ENCODE peak calls at places on chromosomes 4 and X, in six cellular contexts. One of them, this sample, is unnamed.

GRCh38 chr4:84648863-84649647 is 66.1 kb downstream of the CDS1 start:
- DNase-seq in HL-60: no peak
- DNase-seq in DND-41: no peak
- DNase-seq in esophagus squamous epithelium: no peak
- DNase-seq in SK-N-SH: no peak
- DNase-seq in CD8-positive, alpha-beta memory T cell: no peak
- DNase-seq in this sample: no peak

GRCh38 chrX:19630776-19631707 is 115.7 kb upstream of the MAP3K15 start:
- DNase-seq in DND-41: no peak
- DNase-seq in SK-N-SH: no peak
- DNase-seq in CD8-positive, alpha-beta memory T cell: no peak
- DNase-seq in esophagus squamous epithelium: no peak
- DNase-seq in HL-60: no peak
- DNase-seq in this sample: no peak

GRCh38 chrX:120301960-120302359 is 9.3 kb downstream of the TMEM255A start:
- DNase-seq in DND-41: no peak
- DNase-seq in HL-60: no peak
- DNase-seq in SK-N-SH: no peak
- DNase-seq in CD8-positive, alpha-beta memory T cell: no peak
- DNase-seq in esophagus squamous epithelium: no peak
- DNase-seq in this sample: no peak

GRCh38 chr4:145075742-145076472 is 22.1 kb downstream of the ANAPC10 start:
- DNase-seq in DND-41: peak; percentile 24
- DNase-seq in esophagus squamous epithelium: no peak
- DNase-seq in CD8-positive, alpha-beta memory T cell: no peak
- DNase-seq in SK-N-SH: no peak
- DNase-seq in HL-60: no peak
- DNase-seq in this sample: no peak

GRCh38 chrX:63250253-63250868 is 100.8 kb downstream of the SPIN4 start:
- DNase-seq in SK-N-SH: peak; percentile 42
- DNase-seq in CD8-positive, alpha-beta memory T cell: peak; percentile 40
- DNase-seq in esophagus squamous epithelium: no peak
- DNase-seq in HL-60: peak; percentile 68
- DNase-seq in DND-41: peak; percentile 62
- DNase-seq in this sample: no peak

GRCh38 chr4:107823870-107824366 is 814 bp upstream of the SGMS2 start:
- DNase-seq in CD8-positive, alpha-beta memory T cell: no peak
- DNase-seq in DND-41: no peak
- DNase-seq in HL-60: no peak
- DNase-seq in SK-N-SH: no peak
- DNase-seq in esophagus squamous epithelium: no peak
- DNase-seq in this sample: no peak

GRCh38 chrX:27309406-27309805 is 153.7 kb downstream of the PPP4R3C start:
- DNase-seq in HL-60: no peak
- DNase-seq in CD8-positive, alpha-beta memory T cell: no peak
- DNase-seq in DND-41: no peak
- DNase-seq in esophagus squamous epithelium: no peak
- DNase-seq in SK-N-SH: no peak
- DNase-seq in this sample: no peak

GRCh38 chr4:106494066-106494465 is 125.5 kb upstream of the GIMD1 start:
- DNase-seq in CD8-positive, alpha-beta memory T cell: no peak
- DNase-seq in SK-N-SH: no peak
- DNase-seq in DND-41: no peak
- DNase-seq in esophagus squamous epithelium: no peak
- DNase-seq in HL-60: no peak
- DNase-seq in this sample: no peak

GRCh38 chr4:88027611-88028608 is 20.5 kb downstream of the PKD2 start:
- DNase-seq in SK-N-SH: no peak
- DNase-seq in HL-60: peak; percentile 43
- DNase-seq in esophagus squamous epithelium: no peak
- DNase-seq in CD8-positive, alpha-beta memory T cell: no peak
- DNase-seq in DND-41: no peak
- DNase-seq in this sample: no peak

GRCh38 chrX:39301041-39301440 is 499.8 kb downstream of the MID1IP1 start:
- DNase-seq in CD8-positive, alpha-beta memory T cell: no peak
- DNase-seq in esophagus squamous epithelium: no peak
- DNase-seq in HL-60: no peak
- DNase-seq in SK-N-SH: no peak
- DNase-seq in DND-41: no peak
- DNase-seq in this sample: no peak

GRCh38 chr4:82376109-82376508 is 2.3 kb upstream of the HNRNPD start:
- DNase-seq in CD8-positive, alpha-beta memory T cell: no peak
- DNase-seq in SK-N-SH: no peak
- DNase-seq in DND-41: no peak
- DNase-seq in esophagus squamous epithelium: no peak
- DNase-seq in HL-60: no peak
- DNase-seq in this sample: no peak

GRCh38 chrX:5869786-5870185 is 358.9 kb downstream of the NLGN4X start:
- DNase-seq in CD8-positive, alpha-beta memory T cell: no peak
- DNase-seq in DND-41: no peak
- DNase-seq in HL-60: no peak
- DNase-seq in esophagus squamous epithelium: no peak
- DNase-seq in SK-N-SH: no peak
- DNase-seq in this sample: no peak

GRCh38 chr4:6269651-6270511 is at the start of gene WFS1:
- DNase-seq in DND-41: no peak
- DNase-seq in HL-60: no peak
- DNase-seq in CD8-positive, alpha-beta memory T cell: peak; percentile 95
- DNase-seq in SK-N-SH: peak; percentile 100
- DNase-seq in esophagus squamous epithelium: peak; percentile 89
- DNase-seq in this sample: peak; percentile 94

GRCh38 chrX:126165721-126166401 is at the start of gene DCAF12L2:
- DNase-seq in esophagus squamous epithelium: no peak
- DNase-seq in SK-N-SH: peak; percentile 50
- DNase-seq in DND-41: no peak
- DNase-seq in HL-60: no peak
- DNase-seq in CD8-positive, alpha-beta memory T cell: no peak
- DNase-seq in this sample: no peak

GRCh38 chr4:159069922-159070321 is 33.0 kb upstream of the RAPGEF2 start:
- DNase-seq in SK-N-SH: no peak
- DNase-seq in DND-41: no peak
- DNase-seq in esophagus squamous epithelium: no peak
- DNase-seq in CD8-positive, alpha-beta memory T cell: no peak
- DNase-seq in HL-60: no peak
- DNase-seq in this sample: no peak

GRCh38 chr4:155403886-155404285 is 27.1 kb upstream of the MAP9 start:
- DNase-seq in DND-41: no peak
- DNase-seq in SK-N-SH: peak; percentile 53
- DNase-seq in esophagus squamous epithelium: no peak
- DNase-seq in HL-60: no peak
- DNase-seq in CD8-positive, alpha-beta memory T cell: no peak
- DNase-seq in this sample: no peak

GRCh38 chr4:797066-797465 is 28.9 kb downstream of the CPLX1 start:
- DNase-seq in esophagus squamous epithelium: no peak
- DNase-seq in CD8-positive, alpha-beta memory T cell: no peak
- DNase-seq in SK-N-SH: no peak
- DNase-seq in HL-60: no peak
- DNase-seq in DND-41: no peak
- DNase-seq in this sample: no peak

GRCh38 chr4:151014521-151015457 is at the start of gene LRBA:
- DNase-seq in SK-N-SH: peak; percentile 75
- DNase-seq in DND-41: peak; percentile 82
- DNase-seq in HL-60: peak; percentile 85
- DNase-seq in esophagus squamous epithelium: peak; percentile 40
- DNase-seq in CD8-positive, alpha-beta memory T cell: peak; percentile 86
- DNase-seq in this sample: peak; percentile 80

GRCh38 chrX:153526801-153527599 is 9.6 kb downstream of the ATP2B3 start:
- DNase-seq in DND-41: no peak
- DNase-seq in SK-N-SH: peak; percentile 71
- DNase-seq in HL-60: no peak
- DNase-seq in esophagus squamous epithelium: no peak
- DNase-seq in CD8-positive, alpha-beta memory T cell: no peak
- DNase-seq in this sample: no peak

GRCh38 chrX:39814391-39814790 is 283.4 kb downstream of the BCOR start:
- DNase-seq in SK-N-SH: no peak
- DNase-seq in DND-41: peak; percentile 53
- DNase-seq in CD8-positive, alpha-beta memory T cell: peak; percentile 10
- DNase-seq in HL-60: peak; percentile 9
- DNase-seq in esophagus squamous epithelium: no peak
- DNase-seq in this sample: no peak

GRCh38 chrX:117636826-117637225 is 479.8 kb downstream of the KLHL13 start:
- DNase-seq in DND-41: no peak
- DNase-seq in CD8-positive, alpha-beta memory T cell: no peak
- DNase-seq in HL-60: no peak
- DNase-seq in esophagus squamous epithelium: no peak
- DNase-seq in SK-N-SH: no peak
- DNase-seq in this sample: no peak

GRCh38 chr4:173371292-173372192 is 788 bp downstream of the SAP30 start:
- DNase-seq in esophagus squamous epithelium: no peak
- DNase-seq in HL-60: peak; percentile 73
- DNase-seq in CD8-positive, alpha-beta memory T cell: peak; percentile 46
- DNase-seq in SK-N-SH: peak; percentile 56
- DNase-seq in DND-41: peak; percentile 67
- DNase-seq in this sample: peak; percentile 51

GRCh38 chr4:171281359-171281758 is 531.8 kb upstream of the GALNTL6 start:
- DNase-seq in HL-60: no peak
- DNase-seq in SK-N-SH: no peak
- DNase-seq in esophagus squamous epithelium: no peak
- DNase-seq in CD8-positive, alpha-beta memory T cell: no peak
- DNase-seq in DND-41: no peak
- DNase-seq in this sample: no peak

GRCh38 chrX:150360331-150360730 is 2.8 kb upstream of the MAMLD1 start:
- DNase-seq in SK-N-SH: no peak
- DNase-seq in CD8-positive, alpha-beta memory T cell: no peak
- DNase-seq in DND-41: no peak
- DNase-seq in esophagus squamous epithelium: no peak
- DNase-seq in HL-60: no peak
- DNase-seq in this sample: no peak

GRCh38 chr4:87120411-87121162 is 99.8 kb downstream of the KLHL8 start:
- DNase-seq in DND-41: no peak
- DNase-seq in esophagus squamous epithelium: no peak
- DNase-seq in HL-60: no peak
- DNase-seq in SK-N-SH: no peak
- DNase-seq in CD8-positive, alpha-beta memory T cell: no peak
- DNase-seq in this sample: no peak

GRCh38 chr4:158016511-158016910 is 156.3 kb downstream of the GASK1B start:
- DNase-seq in CD8-positive, alpha-beta memory T cell: no peak
- DNase-seq in esophagus squamous epithelium: no peak
- DNase-seq in DND-41: no peak
- DNase-seq in SK-N-SH: no peak
- DNase-seq in HL-60: no peak
- DNase-seq in this sample: no peak

GRCh38 chr4:129080129-129080528 is 13.2 kb downstream of the SCLT1 start:
- DNase-seq in HL-60: no peak
- DNase-seq in CD8-positive, alpha-beta memory T cell: no peak
- DNase-seq in SK-N-SH: no peak
- DNase-seq in DND-41: no peak
- DNase-seq in esophagus squamous epithelium: no peak
- DNase-seq in this sample: no peak

GRCh38 chr4:112279025-112279881 is 6.5 kb downstream of the TIFA start:
- DNase-seq in HL-60: peak; percentile 69
- DNase-seq in esophagus squamous epithelium: no peak
- DNase-seq in DND-41: no peak
- DNase-seq in SK-N-SH: no peak
- DNase-seq in CD8-positive, alpha-beta memory T cell: no peak
- DNase-seq in this sample: no peak

GRCh38 chr4:112274959-112275358 is 10.7 kb downstream of the TIFA start:
- DNase-seq in HL-60: no peak
- DNase-seq in esophagus squamous epithelium: no peak
- DNase-seq in CD8-positive, alpha-beta memory T cell: no peak
- DNase-seq in DND-41: no peak
- DNase-seq in SK-N-SH: no peak
- DNase-seq in this sample: no peak

GRCh38 chr4:112276113-112276512 is 9.6 kb downstream of the TIFA start:
- DNase-seq in DND-41: no peak
- DNase-seq in CD8-positive, alpha-beta memory T cell: no peak
- DNase-seq in HL-60: no peak
- DNase-seq in esophagus squamous epithelium: no peak
- DNase-seq in SK-N-SH: no peak
- DNase-seq in this sample: no peak

GRCh38 chr4:112277705-112278448 is 7.8 kb downstream of the TIFA start:
- DNase-seq in HL-60: no peak
- DNase-seq in esophagus squamous epithelium: no peak
- DNase-seq in DND-41: no peak
- DNase-seq in SK-N-SH: no peak
- DNase-seq in CD8-positive, alpha-beta memory T cell: no peak
- DNase-seq in this sample: no peak

DNA sequence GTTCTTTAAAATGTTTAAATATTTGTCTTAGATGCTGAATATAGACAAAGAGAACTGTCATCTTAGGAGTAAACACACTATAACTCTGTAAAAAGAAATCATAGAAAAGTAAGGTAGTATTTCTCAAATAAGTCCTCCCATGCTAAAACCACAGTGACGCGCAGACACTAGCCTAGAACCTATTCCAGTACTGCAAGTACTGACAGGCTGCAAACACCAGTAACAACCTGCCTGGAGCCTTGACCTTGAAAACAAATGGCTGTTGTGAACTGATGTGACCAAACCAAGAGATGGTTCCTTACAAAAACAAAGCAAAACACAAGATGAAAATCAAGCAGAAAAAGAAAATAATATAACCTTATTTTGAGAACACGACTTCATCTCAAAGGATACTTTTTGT is 8.5 kb downstream of the TIFA start:
- DNase-seq in esophagus squamous epithelium: no peak
- DNase-seq in HL-60: no peak
- DNase-seq in DND-41: no peak
- DNase-seq in SK-N-SH: no peak
- DNase-seq in CD8-positive, alpha-beta memory T cell: no peak
- DNase-seq in this sample: no peak
- H3K27ac ChIP-seq in esophagus squamous epithelium: no peak overlapping the region
- H3K27ac ChIP-seq in HL-60: no peak overlapping the region
- H3K27ac ChIP-seq in DND-41: no peak overlapping the region
- H3K27ac ChIP-seq in SK-N-SH: no peak overlapping the region
- H3K27ac ChIP-seq in CD8-positive, alpha-beta memory T cell: no peak overlapping the region
- H3K27ac ChIP-seq in this sample: no peak overlapping the region

GRCh38 chr4:41329361-41329760 is 72.6 kb downstream of the UCHL1 start:
- DNase-seq in HL-60: no peak
- DNase-seq in esophagus squamous epithelium: no peak
- DNase-seq in SK-N-SH: no peak
- DNase-seq in DND-41: no peak
- DNase-seq in CD8-positive, alpha-beta memory T cell: no peak
- DNase-seq in this sample: no peak
- H3K4me3 ChIP-seq in HL-60: no peak overlapping the region
- H3K4me3 ChIP-seq in esophagus squamous epithelium: no peak overlapping the region
- H3K4me3 ChIP-seq in SK-N-SH: no peak overlapping the region
- H3K4me3 ChIP-seq in DND-41: no peak overlapping the region
- H3K4me3 ChIP-seq in CD8-positive, alpha-beta memory T cell: no peak overlapping the region
- H3K4me3 ChIP-seq in this sample: no peak overlapping the region

GRCh38 chr4:38856046-38856445 is 571 bp downstream of the TLR6 start:
- DNase-seq in CD8-positive, alpha-beta memory T cell: no peak
- DNase-seq in esophagus squamous epithelium: no peak
- DNase-seq in HL-60: peak; percentile 49
- DNase-seq in SK-N-SH: no peak
- DNase-seq in DND-41: peak; percentile 37
- DNase-seq in this sample: no peak
- H3K27ac ChIP-seq in CD8-positive, alpha-beta memory T cell: no peak overlapping the region
- H3K27ac ChIP-seq in esophagus squamous epithelium: peak overlapping the region; percentile 85
- H3K27ac ChIP-seq in HL-60: peak overlapping the region; percentile 74
- H3K27ac ChIP-seq in SK-N-SH: no peak overlapping the region
- H3K27ac ChIP-seq in DND-41: no peak overlapping the region
- H3K27ac ChIP-seq in this sample: peak overlapping the region; percentile 9

DNA sequence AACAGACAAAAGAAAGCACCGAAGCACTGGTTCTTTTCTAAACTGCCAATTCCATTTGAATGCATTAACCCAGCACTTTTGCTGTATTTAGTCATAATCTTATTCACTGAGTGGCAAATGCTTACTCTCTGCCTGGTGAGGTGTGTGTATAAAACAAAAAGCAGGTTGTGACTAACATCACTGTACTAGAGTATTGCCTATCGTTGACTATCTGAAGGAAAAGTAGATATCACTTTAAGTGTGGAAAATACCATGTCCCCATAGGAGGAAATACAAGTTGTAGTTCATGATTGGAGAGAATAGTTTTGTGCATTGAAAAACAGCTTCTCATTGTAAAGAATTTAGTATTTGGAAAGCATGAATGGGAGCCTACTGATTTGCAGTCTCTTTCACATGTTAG is 2.7 kb downstream of the PDLIM5 start:
- DNase-seq in CD8-positive, alpha-beta memory T cell: no peak
- DNase-seq in esophagus squamous epithelium: no peak
- DNase-seq in DND-41: no peak
- DNase-seq in SK-N-SH: no peak
- DNase-seq in HL-60: no peak
- DNase-seq in this sample: no peak
- H3K4me3 ChIP-seq in CD8-positive, alpha-beta memory T cell: no peak overlapping the region
- H3K4me3 ChIP-seq in esophagus squamous epithelium: peak overlapping the region; percentile 98
- H3K4me3 ChIP-seq in DND-41: no peak overlapping the region
- H3K4me3 ChIP-seq in SK-N-SH: no peak overlapping the region
- H3K4me3 ChIP-seq in HL-60: no peak overlapping the region
- H3K4me3 ChIP-seq in this sample: no peak overlapping the region

This sample was measured in effector memory CD4-positive, alpha-beta T cell.